ENCODE peak calls at places on chromosomes 3 and 15, in nine cellular contexts. P is left ventricle myocardium inferior; A is fibroblast of lung; R is A549; O is activated T-cell treated with anti-CD3 and anti-CD28 coated beads, Interleukin-2, amount 50 U/mL, for 72 hours; X is ELF-1; S is NCI-H774; Q is lower lobe of right lung; K is left ventricle myocardium superior. V is an unnamed sample.

GRCh38 chr15:25058080-25058785 is 103.4 kb downstream of the SNRPN start:
- DNase-seq in R (no peak), X (no peak), P (no peak), A (no peak), S (no peak), O (no peak), Q (peak; percentile 33), K (no peak), V (peak; percentile 1)

GRCh38 chr3:45226206-45226915 is at the start of gene TMEM158:
- DNase-seq in X (peak; percentile 27), P (peak; percentile 83), Q (peak; percentile 87), A (peak; percentile 66), S (peak; percentile 43), R (peak; percentile 86), O (peak; percentile 81), K (peak; percentile 92), V (peak; percentile 97)

GRCh38 chr3:41111011-41111410 is 88.3 kb upstream of the CTNNB1 start:
- DNase-seq in S (no peak), X (peak; percentile 60), K (no peak), A (no peak), Q (no peak), O (no peak), P (no peak), R (no peak), V (no peak)

GRCh38 chr15:66488525-66488924 is 9.0 kb downstream of the SNAPC5 start:
- DNase-seq in A (no peak), K (no peak), X (no peak), S (no peak), P (no peak), Q (no peak), O (no peak), R (no peak), V (no peak)

GRCh38 chr3:177482048-177482741 is 284.9 kb upstream of the TBL1XR1 start:
- DNase-seq in S (no peak), O (no peak), R (no peak), Q (no peak), X (no peak), K (no peak), P (no peak), A (peak; percentile 28), V (no peak)

GRCh38 chr15:40342421-40343313 is 1.9 kb upstream of the CCDC9B start:
- DNase-seq in X (no peak), S (no peak), O (no peak), R (no peak), A (no peak), K (no peak), P (no peak), Q (no peak), V (no peak)

GRCh38 chr15:92884813-92885461 is 15.2 kb upstream of the CHD2 start:
- DNase-seq in K (no peak), S (no peak), O (no peak), X (no peak), P (no peak), R (no peak), Q (no peak), A (peak; percentile 45), V (no peak)

GRCh38 chr3:15646924-15647511 is 45.5 kb downstream of the BTD start:
- DNase-seq in K (peak; percentile 41), S (no peak), X (peak; percentile 74), A (peak; percentile 99), O (no peak), Q (no peak), R (peak; percentile 88), P (peak; percentile 33), V (peak; percentile 77)

GRCh38 chr15:29040367-29040745 is 154.6 kb downstream of the APBA2 start:
- DNase-seq in K (no peak), Q (no peak), P (no peak), O (no peak), R (no peak), X (no peak), S (no peak), A (peak; percentile 68), V (no peak)

GRCh38 chr3:15521573-15521965 is at the start of gene COLQ:
- DNase-seq in X (peak; percentile 32), S (no peak), R (no peak), K (no peak), O (no peak), A (no peak), Q (no peak), P (no peak), V (no peak)

GRCh38 chr15:79171320-79172031 is 80.9 kb upstream of the RASGRF1 start:
- DNase-seq in O (no peak), S (no peak), Q (no peak), R (no peak), K (no peak), X (no peak), P (no peak), A (no peak), V (no peak)

GRCh38 chr3:77150759-77151158 is 110.9 kb downstream of the ROBO2 start:
- DNase-seq in O (no peak), K (no peak), Q (no peak), P (no peak), S (no peak), R (no peak), X (no peak), A (no peak), V (no peak)

GRCh38 chr3:182789371-182789770 is 3.9 kb upstream of the ATP11B start:
- DNase-seq in K (no peak), O (no peak), R (no peak), S (no peak), Q (no peak), X (no peak), A (no peak), P (no peak), V (no peak)

GRCh38 chr3:28575748-28576589 is 227.3 kb upstream of the AZI2 start:
- DNase-seq in S (peak; percentile 33), O (no peak), K (peak; percentile 44), X (peak; percentile 71), A (no peak), Q (no peak), P (peak; percentile 15), R (no peak), V (peak; percentile 51)

GRCh38 chr3:50604628-50605588 is 6.7 kb downstream of the CISH start:
- DNase-seq in P (peak; percentile 82), R (no peak), Q (no peak), K (peak; percentile 91), A (no peak), X (no peak), O (no peak), S (no peak), V (no peak)

GRCh38 chr15:85329561-85330421 is 50.6 kb upstream of the AKAP13 start:
- DNase-seq in A (peak; percentile 85), S (no peak), K (peak; percentile 47), O (peak; percentile 19), X (no peak), Q (no peak), P (peak; percentile 47), R (peak; percentile 58), V (no peak)

GRCh38 chr15:66997212-66997611 is 68.2 kb upstream of the SMAD3 start:
- DNase-seq in R (no peak), Q (no peak), K (no peak), P (no peak), S (no peak), O (no peak), A (peak; percentile 62), X (no peak), V (peak; percentile 76)

GRCh38 chr3:32216172-32216783 is 22.2 kb upstream of the CMTM8 start:
- DNase-seq in O (no peak), Q (no peak), A (no peak), P (no peak), S (no peak), R (no peak), K (no peak), X (no peak), V (no peak)

GRCh38 chr15:37995461-37996347 is 61.3 kb downstream of the TMCO5A start:
- DNase-seq in P (no peak), O (peak; percentile 4), S (peak; percentile 21), A (peak; percentile 84), R (no peak), K (no peak), Q (no peak), X (peak; percentile 66), V (peak; percentile 32)

GRCh38 chr3:12479919-12480425 is 4.3 kb upstream of the TSEN2 start:
- DNase-seq in K (peak; percentile 40), S (peak; percentile 17), P (peak; percentile 28), X (peak; percentile 69), O (peak; percentile 19), Q (no peak), R (peak; percentile 82), A (peak; percentile 71), V (peak; percentile 73)

GRCh38 chr15:49255966-49256759 is 86.1 kb downstream of the GALK2 start:
- DNase-seq in X (no peak), P (no peak), Q (no peak), A (peak; percentile 91), S (peak; percentile 24), O (no peak), K (no peak), R (no peak), V (no peak)

GRCh38 chr3:152100491-152101086 is 168.1 kb upstream of the MBNL1 start:
- DNase-seq in Q (no peak), R (no peak), K (no peak), A (no peak), P (no peak), O (no peak), S (no peak), X (no peak), V (no peak)

GRCh38 chr15:68097029-68097428 is 42.9 kb downstream of the PIAS1 start:
- DNase-seq in K (no peak), S (no peak), R (no peak), X (no peak), Q (no peak), O (no peak), P (no peak), A (peak; percentile 11), V (no peak)

GRCh38 chr3:17231537-17232261 is 346.9 kb downstream of the PLCL2 start:
- DNase-seq in K (no peak), X (no peak), Q (no peak), A (no peak), P (no peak), O (no peak), S (peak; percentile 39), R (no peak), V (no peak)

GRCh38 chr3:193134895-193135294 is 106.1 kb upstream of the PLAAT1 start:
- DNase-seq in S (no peak), K (no peak), P (no peak), O (no peak), Q (no peak), R (no peak), A (peak; percentile 8), X (no peak), V (peak; percentile 42)

GRCh38 chr3:140308535-140308934 is 369.3 kb upstream of the TRIM42 start:
- DNase-seq in X (no peak), K (no peak), A (no peak), S (no peak), P (no peak), R (no peak), O (no peak), Q (no peak), V (no peak)

GRCh38 chr15:41832875-41833274 is 5.0 kb downstream of the JMJD7 start:
- DNase-seq in P (no peak), R (no peak), S (no peak), K (no peak), A (no peak), X (no peak), Q (peak; percentile 68), O (no peak), V (no peak)

GRCh38 chr3:187743195-187744141 is 1.8 kb downstream of the BCL6 start:
- DNase-seq in A (peak; percentile 75), R (peak; percentile 15), Q (peak; percentile 86), O (peak; percentile 76), X (peak; percentile 46), K (peak; percentile 77), P (peak; percentile 69), S (peak; percentile 33), V (peak; percentile 43)

GRCh38 chr15:72179950-72180581 is 17.5 kb downstream of the GRAMD2A start:
- DNase-seq in Q (no peak), X (no peak), P (no peak), S (no peak), A (no peak), K (no peak), R (no peak), O (no peak), V (no peak)

GRCh38 chr3:147422226-147422933 is 13.2 kb downstream of the ZIC1 start:
- DNase-seq in S (no peak), X (no peak), R (no peak), A (no peak), P (no peak), Q (no peak), K (no peak), O (no peak), V (peak; percentile 5)

V was measured in AG08396.